ENCODE peak calls at places on chromosomes 16 and 17, in six cellular contexts. One of them, this sample, is unnamed.

GRCh38 chr16:67082891-67083290 is 26.9 kb upstream of the PHAF1 start:
- DNase-seq in NCI-H2171 treated with DMSO at 0.1 percent for 48 hours: no peak
- DNase-seq in NCI-H446 treated with DMSO at 0.1 percent for 48 hours: no peak
- DNase-seq in effector memory CD4-positive, alpha-beta T cell: no peak
- DNase-seq in stimulated activated CD4-positive, alpha-beta T cell treated with anti-CD3 and anti-CD28 coated beads, Interleukin-4, amount 100 ng/mL, for 4 hours: no peak
- DNase-seq in GM13977: no peak
- DNase-seq in this sample: no peak

GRCh38 chr16:89471225-89471624 is 19.1 kb downstream of the ANKRD11 start:
- DNase-seq in NCI-H446 treated with DMSO at 0.1 percent for 48 hours: no peak
- DNase-seq in GM13977: no peak
- DNase-seq in stimulated activated CD4-positive, alpha-beta T cell treated with anti-CD3 and anti-CD28 coated beads, Interleukin-4, amount 100 ng/mL, for 4 hours: no peak
- DNase-seq in NCI-H2171 treated with DMSO at 0.1 percent for 48 hours: no peak
- DNase-seq in effector memory CD4-positive, alpha-beta T cell: no peak
- DNase-seq in this sample: no peak

GRCh38 chr16:66952430-66953139 is 8.5 kb upstream of the CES3 start:
- DNase-seq in NCI-H2171 treated with DMSO at 0.1 percent for 48 hours: peak; percentile 79
- DNase-seq in stimulated activated CD4-positive, alpha-beta T cell treated with anti-CD3 and anti-CD28 coated beads, Interleukin-4, amount 100 ng/mL, for 4 hours: no peak
- DNase-seq in effector memory CD4-positive, alpha-beta T cell: no peak
- DNase-seq in NCI-H446 treated with DMSO at 0.1 percent for 48 hours: no peak
- DNase-seq in GM13977: no peak
- DNase-seq in this sample: no peak

GRCh38 chr16:29662729-29663019 is 373 bp upstream of the SPN start:
- DNase-seq in NCI-H2171 treated with DMSO at 0.1 percent for 48 hours: no peak
- DNase-seq in GM13977: peak; percentile 72
- DNase-seq in stimulated activated CD4-positive, alpha-beta T cell treated with anti-CD3 and anti-CD28 coated beads, Interleukin-4, amount 100 ng/mL, for 4 hours: peak; percentile 16
- DNase-seq in effector memory CD4-positive, alpha-beta T cell: peak; percentile 38
- DNase-seq in NCI-H446 treated with DMSO at 0.1 percent for 48 hours: no peak
- DNase-seq in this sample: peak; percentile 88

GRCh38 chr17:5203908-5204294 is 12.2 kb upstream of the ZNF594 start:
- DNase-seq in stimulated activated CD4-positive, alpha-beta T cell treated with anti-CD3 and anti-CD28 coated beads, Interleukin-4, amount 100 ng/mL, for 4 hours: no peak
- DNase-seq in NCI-H446 treated with DMSO at 0.1 percent for 48 hours: no peak
- DNase-seq in GM13977: no peak
- DNase-seq in NCI-H2171 treated with DMSO at 0.1 percent for 48 hours: no peak
- DNase-seq in effector memory CD4-positive, alpha-beta T cell: no peak
- DNase-seq in this sample: no peak

GRCh38 chr17:8480011-8480976 is 44.6 kb downstream of the NDEL1 start:
- DNase-seq in stimulated activated CD4-positive, alpha-beta T cell treated with anti-CD3 and anti-CD28 coated beads, Interleukin-4, amount 100 ng/mL, for 4 hours: no peak
- DNase-seq in NCI-H446 treated with DMSO at 0.1 percent for 48 hours: no peak
- DNase-seq in NCI-H2171 treated with DMSO at 0.1 percent for 48 hours: no peak
- DNase-seq in effector memory CD4-positive, alpha-beta T cell: no peak
- DNase-seq in GM13977: no peak
- DNase-seq in this sample: no peak

GRCh38 chr17:76544916-76545365 is 5.1 kb downstream of the PRCD start:
- DNase-seq in GM13977: no peak
- DNase-seq in NCI-H2171 treated with DMSO at 0.1 percent for 48 hours: peak; percentile 84
- DNase-seq in effector memory CD4-positive, alpha-beta T cell: no peak
- DNase-seq in stimulated activated CD4-positive, alpha-beta T cell treated with anti-CD3 and anti-CD28 coated beads, Interleukin-4, amount 100 ng/mL, for 4 hours: no peak
- DNase-seq in NCI-H446 treated with DMSO at 0.1 percent for 48 hours: no peak
- DNase-seq in this sample: no peak

GRCh38 chr16:11768850-11769249 is 26.2 kb upstream of the TXNDC11 start:
- DNase-seq in NCI-H2171 treated with DMSO at 0.1 percent for 48 hours: no peak
- DNase-seq in NCI-H446 treated with DMSO at 0.1 percent for 48 hours: no peak
- DNase-seq in stimulated activated CD4-positive, alpha-beta T cell treated with anti-CD3 and anti-CD28 coated beads, Interleukin-4, amount 100 ng/mL, for 4 hours: no peak
- DNase-seq in GM13977: peak; percentile 27
- DNase-seq in effector memory CD4-positive, alpha-beta T cell: no peak
- DNase-seq in this sample: peak; percentile 58

GRCh38 chr16:30533146-30533522 is 1.5 kb downstream of the ZNF747 start:
- DNase-seq in NCI-H446 treated with DMSO at 0.1 percent for 48 hours: no peak
- DNase-seq in effector memory CD4-positive, alpha-beta T cell: no peak
- DNase-seq in NCI-H2171 treated with DMSO at 0.1 percent for 48 hours: no peak
- DNase-seq in stimulated activated CD4-positive, alpha-beta T cell treated with anti-CD3 and anti-CD28 coated beads, Interleukin-4, amount 100 ng/mL, for 4 hours: no peak
- DNase-seq in GM13977: no peak
- DNase-seq in this sample: no peak

GRCh38 chr17:29059281-29059680 is 16.3 kb downstream of the PIPOX start:
- DNase-seq in effector memory CD4-positive, alpha-beta T cell: no peak
- DNase-seq in GM13977: no peak
- DNase-seq in NCI-H446 treated with DMSO at 0.1 percent for 48 hours: no peak
- DNase-seq in NCI-H2171 treated with DMSO at 0.1 percent for 48 hours: peak; percentile 15
- DNase-seq in stimulated activated CD4-positive, alpha-beta T cell treated with anti-CD3 and anti-CD28 coated beads, Interleukin-4, amount 100 ng/mL, for 4 hours: no peak
- DNase-seq in this sample: no peak

GRCh38 chr16:71214771-71215381 is 15.6 kb downstream of the HYDIN start:
- DNase-seq in NCI-H2171 treated with DMSO at 0.1 percent for 48 hours: peak; percentile 49
- DNase-seq in stimulated activated CD4-positive, alpha-beta T cell treated with anti-CD3 and anti-CD28 coated beads, Interleukin-4, amount 100 ng/mL, for 4 hours: no peak
- DNase-seq in NCI-H446 treated with DMSO at 0.1 percent for 48 hours: no peak
- DNase-seq in GM13977: no peak
- DNase-seq in effector memory CD4-positive, alpha-beta T cell: no peak
- DNase-seq in this sample: no peak

GRCh38 chr17:73261952-73262675 is 434 bp upstream of the CPSF4L start:
- DNase-seq in GM13977: no peak
- DNase-seq in NCI-H2171 treated with DMSO at 0.1 percent for 48 hours: no peak
- DNase-seq in effector memory CD4-positive, alpha-beta T cell: no peak
- DNase-seq in NCI-H446 treated with DMSO at 0.1 percent for 48 hours: no peak
- DNase-seq in stimulated activated CD4-positive, alpha-beta T cell treated with anti-CD3 and anti-CD28 coated beads, Interleukin-4, amount 100 ng/mL, for 4 hours: no peak
- DNase-seq in this sample: no peak

GRCh38 chr17:68288375-68288774 is 2.6 kb downstream of the SLC16A6 start:
- DNase-seq in GM13977: peak; percentile 67
- DNase-seq in NCI-H446 treated with DMSO at 0.1 percent for 48 hours: no peak
- DNase-seq in NCI-H2171 treated with DMSO at 0.1 percent for 48 hours: no peak
- DNase-seq in effector memory CD4-positive, alpha-beta T cell: no peak
- DNase-seq in stimulated activated CD4-positive, alpha-beta T cell treated with anti-CD3 and anti-CD28 coated beads, Interleukin-4, amount 100 ng/mL, for 4 hours: no peak
- DNase-seq in this sample: peak; percentile 78

GRCh38 chr17:73841431-73842060 is 197.3 kb upstream of the SDK2 start:
- DNase-seq in effector memory CD4-positive, alpha-beta T cell: no peak
- DNase-seq in NCI-H446 treated with DMSO at 0.1 percent for 48 hours: peak; percentile 23
- DNase-seq in stimulated activated CD4-positive, alpha-beta T cell treated with anti-CD3 and anti-CD28 coated beads, Interleukin-4, amount 100 ng/mL, for 4 hours: no peak
- DNase-seq in NCI-H2171 treated with DMSO at 0.1 percent for 48 hours: peak; percentile 5
- DNase-seq in GM13977: no peak
- DNase-seq in this sample: no peak

GRCh38 chr17:6269474-6269873 is 165.4 kb downstream of the AIPL1 start:
- DNase-seq in effector memory CD4-positive, alpha-beta T cell: no peak
- DNase-seq in NCI-H446 treated with DMSO at 0.1 percent for 48 hours: no peak
- DNase-seq in stimulated activated CD4-positive, alpha-beta T cell treated with anti-CD3 and anti-CD28 coated beads, Interleukin-4, amount 100 ng/mL, for 4 hours: peak; percentile 3
- DNase-seq in GM13977: peak; percentile 37
- DNase-seq in NCI-H2171 treated with DMSO at 0.1 percent for 48 hours: no peak
- DNase-seq in this sample: no peak

GRCh38 chr16:86121611-86122010 is 222.6 kb downstream of the IRF8 start:
- DNase-seq in NCI-H2171 treated with DMSO at 0.1 percent for 48 hours: no peak
- DNase-seq in NCI-H446 treated with DMSO at 0.1 percent for 48 hours: no peak
- DNase-seq in GM13977: no peak
- DNase-seq in effector memory CD4-positive, alpha-beta T cell: no peak
- DNase-seq in stimulated activated CD4-positive, alpha-beta T cell treated with anti-CD3 and anti-CD28 coated beads, Interleukin-4, amount 100 ng/mL, for 4 hours: no peak
- DNase-seq in this sample: no peak

GRCh38 chr16:4550587-4550986 is 5.6 kb upstream of the C16orf96 start:
- DNase-seq in NCI-H2171 treated with DMSO at 0.1 percent for 48 hours: no peak
- DNase-seq in NCI-H446 treated with DMSO at 0.1 percent for 48 hours: no peak
- DNase-seq in GM13977: no peak
- DNase-seq in stimulated activated CD4-positive, alpha-beta T cell treated with anti-CD3 and anti-CD28 coated beads, Interleukin-4, amount 100 ng/mL, for 4 hours: no peak
- DNase-seq in effector memory CD4-positive, alpha-beta T cell: no peak
- DNase-seq in this sample: no peak

GRCh38 chr17:41773190-41773588 is 13.3 kb downstream of the JUP start:
- DNase-seq in stimulated activated CD4-positive, alpha-beta T cell treated with anti-CD3 and anti-CD28 coated beads, Interleukin-4, amount 100 ng/mL, for 4 hours: no peak
- DNase-seq in effector memory CD4-positive, alpha-beta T cell: no peak
- DNase-seq in GM13977: no peak
- DNase-seq in NCI-H446 treated with DMSO at 0.1 percent for 48 hours: no peak
- DNase-seq in NCI-H2171 treated with DMSO at 0.1 percent for 48 hours: peak; percentile 91
- DNase-seq in this sample: no peak

GRCh38 chr17:1090454-1091189 is 89.2 kb downstream of the ABR start:
- DNase-seq in NCI-H446 treated with DMSO at 0.1 percent for 48 hours: no peak
- DNase-seq in effector memory CD4-positive, alpha-beta T cell: no peak
- DNase-seq in GM13977: no peak
- DNase-seq in NCI-H2171 treated with DMSO at 0.1 percent for 48 hours: no peak
- DNase-seq in stimulated activated CD4-positive, alpha-beta T cell treated with anti-CD3 and anti-CD28 coated beads, Interleukin-4, amount 100 ng/mL, for 4 hours: no peak
- DNase-seq in this sample: no peak

GRCh38 chr16:79375351-79375750 is 225.2 kb downstream of the MAF start:
- DNase-seq in NCI-H446 treated with DMSO at 0.1 percent for 48 hours: no peak
- DNase-seq in effector memory CD4-positive, alpha-beta T cell: no peak
- DNase-seq in stimulated activated CD4-positive, alpha-beta T cell treated with anti-CD3 and anti-CD28 coated beads, Interleukin-4, amount 100 ng/mL, for 4 hours: no peak
- DNase-seq in NCI-H2171 treated with DMSO at 0.1 percent for 48 hours: no peak
- DNase-seq in GM13977: no peak
- DNase-seq in this sample: no peak

GRCh38 chr17:66422181-66422580 is 119.8 kb downstream of the PRKCA start:
- DNase-seq in GM13977: no peak
- DNase-seq in stimulated activated CD4-positive, alpha-beta T cell treated with anti-CD3 and anti-CD28 coated beads, Interleukin-4, amount 100 ng/mL, for 4 hours: no peak
- DNase-seq in NCI-H2171 treated with DMSO at 0.1 percent for 48 hours: no peak
- DNase-seq in NCI-H446 treated with DMSO at 0.1 percent for 48 hours: no peak
- DNase-seq in effector memory CD4-positive, alpha-beta T cell: no peak
- DNase-seq in this sample: no peak

GRCh38 chr17:58840820-58841612 is 85.4 kb downstream of the PPM1E start:
- DNase-seq in stimulated activated CD4-positive, alpha-beta T cell treated with anti-CD3 and anti-CD28 coated beads, Interleukin-4, amount 100 ng/mL, for 4 hours: no peak
- DNase-seq in effector memory CD4-positive, alpha-beta T cell: no peak
- DNase-seq in NCI-H2171 treated with DMSO at 0.1 percent for 48 hours: no peak
- DNase-seq in NCI-H446 treated with DMSO at 0.1 percent for 48 hours: no peak
- DNase-seq in GM13977: no peak
- DNase-seq in this sample: no peak

GRCh38 chr17:78289802-78290363 is 58.5 kb downstream of the TMEM235 start:
- DNase-seq in GM13977: peak; percentile 80
- DNase-seq in NCI-H2171 treated with DMSO at 0.1 percent for 48 hours: peak; percentile 85
- DNase-seq in effector memory CD4-positive, alpha-beta T cell: peak; percentile 46
- DNase-seq in stimulated activated CD4-positive, alpha-beta T cell treated with anti-CD3 and anti-CD28 coated beads, Interleukin-4, amount 100 ng/mL, for 4 hours: peak; percentile 61
- DNase-seq in NCI-H446 treated with DMSO at 0.1 percent for 48 hours: peak; percentile 64
- DNase-seq in this sample: peak; percentile 30

GRCh38 chr17:35764123-35764991 is 3.7 kb downstream of the C17orf50 start:
- DNase-seq in NCI-H446 treated with DMSO at 0.1 percent for 48 hours: peak; percentile 44
- DNase-seq in GM13977: peak; percentile 98
- DNase-seq in stimulated activated CD4-positive, alpha-beta T cell treated with anti-CD3 and anti-CD28 coated beads, Interleukin-4, amount 100 ng/mL, for 4 hours: peak; percentile 88
- DNase-seq in effector memory CD4-positive, alpha-beta T cell: peak; percentile 74
- DNase-seq in NCI-H2171 treated with DMSO at 0.1 percent for 48 hours: peak; percentile 89
- DNase-seq in this sample: peak; percentile 49

GRCh38 chr16:68539704-68540370 is 746 bp downstream of the ZFP90 start:
- DNase-seq in NCI-H446 treated with DMSO at 0.1 percent for 48 hours: no peak
- DNase-seq in NCI-H2171 treated with DMSO at 0.1 percent for 48 hours: peak; percentile 37
- DNase-seq in GM13977: peak; percentile 42
- DNase-seq in stimulated activated CD4-positive, alpha-beta T cell treated with anti-CD3 and anti-CD28 coated beads, Interleukin-4, amount 100 ng/mL, for 4 hours: no peak
- DNase-seq in effector memory CD4-positive, alpha-beta T cell: no peak
- DNase-seq in this sample: no peak

GRCh38 chr17:80427366-80428282 is 12.7 kb downstream of the ENDOV start:
- DNase-seq in NCI-H446 treated with DMSO at 0.1 percent for 48 hours: no peak
- DNase-seq in GM13977: no peak
- DNase-seq in effector memory CD4-positive, alpha-beta T cell: no peak
- DNase-seq in stimulated activated CD4-positive, alpha-beta T cell treated with anti-CD3 and anti-CD28 coated beads, Interleukin-4, amount 100 ng/mL, for 4 hours: no peak
- DNase-seq in NCI-H2171 treated with DMSO at 0.1 percent for 48 hours: no peak
- DNase-seq in this sample: no peak

GRCh38 chr16:22318690-22319358 is 21.6 kb downstream of the POLR3E start:
- DNase-seq in NCI-H446 treated with DMSO at 0.1 percent for 48 hours: no peak
- DNase-seq in stimulated activated CD4-positive, alpha-beta T cell treated with anti-CD3 and anti-CD28 coated beads, Interleukin-4, amount 100 ng/mL, for 4 hours: peak; percentile 46
- DNase-seq in NCI-H2171 treated with DMSO at 0.1 percent for 48 hours: peak; percentile 8
- DNase-seq in GM13977: peak; percentile 61
- DNase-seq in effector memory CD4-positive, alpha-beta T cell: peak; percentile 26
- DNase-seq in this sample: no peak

GRCh38 chr16:70348991-70349390 is 2.3 kb downstream of the DDX19A start:
- DNase-seq in effector memory CD4-positive, alpha-beta T cell: no peak
- DNase-seq in stimulated activated CD4-positive, alpha-beta T cell treated with anti-CD3 and anti-CD28 coated beads, Interleukin-4, amount 100 ng/mL, for 4 hours: no peak
- DNase-seq in NCI-H446 treated with DMSO at 0.1 percent for 48 hours: no peak
- DNase-seq in GM13977: no peak
- DNase-seq in NCI-H2171 treated with DMSO at 0.1 percent for 48 hours: no peak
- DNase-seq in this sample: no peak

GRCh38 chr16:75745823-75746222 is 19.5 kb upstream of the CPHXL start:
- DNase-seq in effector memory CD4-positive, alpha-beta T cell: no peak
- DNase-seq in NCI-H446 treated with DMSO at 0.1 percent for 48 hours: no peak
- DNase-seq in GM13977: peak; percentile 20
- DNase-seq in NCI-H2171 treated with DMSO at 0.1 percent for 48 hours: no peak
- DNase-seq in stimulated activated CD4-positive, alpha-beta T cell treated with anti-CD3 and anti-CD28 coated beads, Interleukin-4, amount 100 ng/mL, for 4 hours: no peak
- DNase-seq in this sample: no peak

GRCh38 chr16:77899416-77899815 is 111.1 kb downstream of the VAT1L start:
- DNase-seq in effector memory CD4-positive, alpha-beta T cell: no peak
- DNase-seq in stimulated activated CD4-positive, alpha-beta T cell treated with anti-CD3 and anti-CD28 coated beads, Interleukin-4, amount 100 ng/mL, for 4 hours: no peak
- DNase-seq in NCI-H446 treated with DMSO at 0.1 percent for 48 hours: no peak
- DNase-seq in GM13977: no peak
- DNase-seq in NCI-H2171 treated with DMSO at 0.1 percent for 48 hours: no peak
- DNase-seq in this sample: no peak

GRCh38 chr17:63029520-63029919 is 63.5 kb downstream of the TANC2 start:
- DNase-seq in GM13977: no peak
- DNase-seq in NCI-H2171 treated with DMSO at 0.1 percent for 48 hours: no peak
- DNase-seq in stimulated activated CD4-positive, alpha-beta T cell treated with anti-CD3 and anti-CD28 coated beads, Interleukin-4, amount 100 ng/mL, for 4 hours: no peak
- DNase-seq in NCI-H446 treated with DMSO at 0.1 percent for 48 hours: no peak
- DNase-seq in effector memory CD4-positive, alpha-beta T cell: no peak
- DNase-seq in this sample: no peak

GRCh38 chr17:56440391-56440790 is 153.1 kb upstream of the NOG start:
- DNase-seq in stimulated activated CD4-positive, alpha-beta T cell treated with anti-CD3 and anti-CD28 coated beads, Interleukin-4, amount 100 ng/mL, for 4 hours: no peak
- DNase-seq in NCI-H2171 treated with DMSO at 0.1 percent for 48 hours: no peak
- DNase-seq in effector memory CD4-positive, alpha-beta T cell: no peak
- DNase-seq in GM13977: no peak
- DNase-seq in NCI-H446 treated with DMSO at 0.1 percent for 48 hours: no peak
- DNase-seq in this sample: no peak

GRCh38 chr16:14399397-14400284 is 230.4 kb downstream of the PARN start:
- DNase-seq in effector memory CD4-positive, alpha-beta T cell: no peak
- DNase-seq in NCI-H2171 treated with DMSO at 0.1 percent for 48 hours: no peak
- DNase-seq in NCI-H446 treated with DMSO at 0.1 percent for 48 hours: peak; percentile 59
- DNase-seq in stimulated activated CD4-positive, alpha-beta T cell treated with anti-CD3 and anti-CD28 coated beads, Interleukin-4, amount 100 ng/mL, for 4 hours: no peak
- DNase-seq in GM13977: peak; percentile 48
- DNase-seq in this sample: peak; percentile 60

GRCh38 chr17:21239680-21240374 is 13.4 kb downstream of the NATD1 start:
- DNase-seq in GM13977: peak; percentile 71
- DNase-seq in NCI-H2171 treated with DMSO at 0.1 percent for 48 hours: peak; percentile 39
- DNase-seq in NCI-H446 treated with DMSO at 0.1 percent for 48 hours: no peak
- DNase-seq in stimulated activated CD4-positive, alpha-beta T cell treated with anti-CD3 and anti-CD28 coated beads, Interleukin-4, amount 100 ng/mL, for 4 hours: no peak
- DNase-seq in effector memory CD4-positive, alpha-beta T cell: no peak
- DNase-seq in this sample: no peak

GRCh38 chr17:40283662-40284061 is 4.0 kb upstream of the CDC6 start:
- DNase-seq in stimulated activated CD4-positive, alpha-beta T cell treated with anti-CD3 and anti-CD28 coated beads, Interleukin-4, amount 100 ng/mL, for 4 hours: no peak
- DNase-seq in NCI-H2171 treated with DMSO at 0.1 percent for 48 hours: no peak
- DNase-seq in effector memory CD4-positive, alpha-beta T cell: no peak
- DNase-seq in NCI-H446 treated with DMSO at 0.1 percent for 48 hours: no peak
- DNase-seq in GM13977: peak; percentile 39
- DNase-seq in this sample: no peak